ENCODE peak calls at places on chromosomes 2 and 18, in nine cellular contexts. H, C, Z, T, G, N, A, Q and K are unnamed samples.

GRCh38 chr2:88416016-88416663 is 36.4 kb downstream of the FOXI3 start:
- DNase-seq in H (no peak), C (no peak), Z (no peak), T (no peak), G (no peak), N (no peak), A (no peak), Q (no peak), K (no peak)

GRCh38 chr2:120775261-120775660 is 39.6 kb downstream of the GLI2 start:
- DNase-seq in H (no peak), C (no peak), Z (no peak), T (no peak), G (no peak), N (no peak), A (no peak), Q (no peak), K (no peak)

GRCh38 chr2:53442783-53443182 is 324.8 kb upstream of the CHAC2 start:
- DNase-seq in H (no peak), C (no peak), Z (peak), T (no peak), G (no peak), N (no peak), A (no peak), Q (no peak), K (peak)

GRCh38 chr2:31382452-31383120 is 32.0 kb downstream of the XDH start:
- DNase-seq in H (no peak), C (no peak), Z (peak), T (no peak), G (no peak), N (no peak), A (no peak), Q (no peak), K (no peak)

GRCh38 chr2:45105050-45105582 is 95.9 kb upstream of the SIX2 start:
- DNase-seq in H (no peak), C (no peak), Z (no peak), T (no peak), G (no peak), N (no peak), A (no peak), Q (no peak), K (no peak)

GRCh38 chr2:181140414-181140813 is 160.0 kb downstream of the UBE2E3 start:
- DNase-seq in H (no peak), C (no peak), Z (no peak), T (no peak), G (no peak), N (no peak), A (peak), Q (no peak), K (no peak)

GRCh38 chr2:45046786-45047185 is 37.5 kb upstream of the SIX2 start:
- DNase-seq in H (no peak), C (no peak), Z (no peak), T (no peak), G (no peak), N (no peak), A (no peak), Q (no peak), K (no peak)

GRCh38 chr18:69397096-69397495 is 3.6 kb upstream of the DOK6 start:
- DNase-seq in H (no peak), C (no peak), Z (no peak), T (no peak), G (no peak), N (no peak), A (no peak), Q (no peak), K (no peak)

GRCh38 chr2:109266511-109266910 is 137.5 kb downstream of the SH3RF3 start:
- DNase-seq in H (no peak), C (no peak), Z (no peak), T (no peak), G (no peak), N (no peak), A (no peak), Q (no peak), K (no peak)

GRCh38 chr2:209512951-209513350 is 89.1 kb downstream of the MAP2 start:
- DNase-seq in H (no peak), C (no peak), Z (no peak), T (no peak), G (no peak), N (no peak), A (no peak), Q (no peak), K (no peak)

GRCh38 chr2:207869784-207870778 is 100.4 kb upstream of the FZD5 start:
- DNase-seq in H (peak), C (no peak), Z (peak), T (peak), G (peak), N (no peak), A (no peak), Q (no peak), K (peak)

GRCh38 chr2:138514173-138514572 is 12.6 kb downstream of the SPOPL start:
- DNase-seq in H (no peak), C (no peak), Z (no peak), T (no peak), G (no peak), N (no peak), A (no peak), Q (no peak), K (no peak)

GRCh38 chr2:237118025-237118424 is 32.3 kb downstream of the COPS8 start:
- DNase-seq in H (no peak), C (no peak), Z (no peak), T (no peak), G (no peak), N (no peak), A (no peak), Q (no peak), K (no peak)

GRCh38 chr2:45930396-45930792 is 278.9 kb downstream of the PRKCE start:
- DNase-seq in H (no peak), C (no peak), Z (peak), T (no peak), G (peak), N (no peak), A (no peak), Q (no peak), K (no peak)

GRCh38 chr2:57720728-57721627 is 325.6 kb upstream of the VRK2 start:
- DNase-seq in H (peak), C (no peak), Z (peak), T (peak), G (peak), N (no peak), A (peak), Q (peak), K (no peak)

GRCh38 chr2:7619203-7619602 is 702.0 kb downstream of the RNF144A start:
- DNase-seq in H (no peak), C (no peak), Z (no peak), T (no peak), G (no peak), N (no peak), A (no peak), Q (no peak), K (no peak)

GRCh38 chr2:21467280-21467818 is 343.6 kb downstream of the TDRD15 start:
- DNase-seq in H (no peak), C (no peak), Z (no peak), T (no peak), G (no peak), N (no peak), A (no peak), Q (no peak), K (no peak)

GRCh38 chr18:48609820-48610815 is 71.3 kb downstream of the CTIF start:
- DNase-seq in H (no peak), C (no peak), Z (no peak), T (no peak), G (no peak), N (no peak), A (no peak), Q (no peak), K (no peak)

GRCh38 chr2:143730950-143731254 is 601.7 kb downstream of the ARHGAP15 start:
- DNase-seq in H (no peak), C (no peak), Z (no peak), T (no peak), G (no peak), N (no peak), A (no peak), Q (no peak), K (no peak)

GRCh38 chr2:189393440-189394111 is 47.7 kb upstream of the WDR75 start:
- DNase-seq in H (no peak), C (no peak), Z (peak), T (peak), G (no peak), N (no peak), A (no peak), Q (no peak), K (no peak)

GRCh38 chr2:2010266-2010665 is 266.0 kb upstream of the PXDN start:
- DNase-seq in H (no peak), C (no peak), Z (no peak), T (no peak), G (no peak), N (no peak), A (no peak), Q (no peak), K (no peak)

GRCh38 chr2:3102915-3103569 is 274.6 kb downstream of the EIPR1 start:
- DNase-seq in H (no peak), C (peak), Z (no peak), T (no peak), G (no peak), N (no peak), A (no peak), Q (no peak), K (no peak)

GRCh38 chr2:10133007-10133647 is 10.6 kb downstream of the RRM2 start:
- DNase-seq in H (no peak), C (peak), Z (no peak), T (no peak), G (no peak), N (no peak), A (no peak), Q (no peak), K (no peak)

GRCh38 chr2:42618972-42619371 is 50.5 kb downstream of the MTA3 start:
- DNase-seq in H (no peak), C (no peak), Z (peak), T (peak), G (no peak), N (no peak), A (no peak), Q (no peak), K (no peak)

GRCh38 chr2:36615214-36615613 is 17.2 kb upstream of the FEZ2 start:
- DNase-seq in H (no peak), C (no peak), Z (no peak), T (no peak), G (no peak), N (no peak), A (no peak), Q (no peak), K (no peak)

GRCh38 chr2:123738643-123739042 is 286.4 kb upstream of the CNTNAP5 start:
- DNase-seq in H (no peak), C (no peak), Z (no peak), T (no peak), G (no peak), N (no peak), A (no peak), Q (no peak), K (no peak)

GRCh38 chr2:159497256-159497655 is 119.1 kb downstream of the BAZ2B start:
- DNase-seq in H (peak), C (no peak), Z (peak), T (peak), G (peak), N (no peak), A (peak), Q (no peak), K (peak)

GRCh38 chr2:112481050-112481527 is 867 bp upstream of the TTL start:
- DNase-seq in H (peak), C (peak), Z (peak), T (peak), G (peak), N (peak), A (peak), Q (peak), K (peak)

GRCh38 chr2:219736196-219736595 is 108.8 kb downstream of the SLC4A3 start:
- DNase-seq in H (peak), C (no peak), Z (peak), T (peak), G (peak), N (no peak), A (peak), Q (no peak), K (no peak)

GRCh38 chr2:62406573-62407043 is 99.4 kb downstream of the TMEM17 start:
- DNase-seq in H (no peak), C (no peak), Z (no peak), T (no peak), G (no peak), N (peak), A (no peak), Q (no peak), K (no peak)

GRCh38 chr18:72848534-72849237 is 19.1 kb downstream of the NETO1 start:
- DNase-seq in H (no peak), C (no peak), Z (no peak), T (no peak), G (no peak), N (no peak), A (no peak), Q (no peak), K (no peak)

GRCh38 chr2:44572196-44572900 is 210.6 kb downstream of the CAMKMT start:
- DNase-seq in H (no peak), C (no peak), Z (peak), T (no peak), G (no peak), N (no peak), A (no peak), Q (no peak), K (no peak)

GRCh38 chr2:144317071-144317738 is 202.7 kb downstream of the ZEB2 start:
- DNase-seq in H (no peak), C (no peak), Z (no peak), T (no peak), G (no peak), N (no peak), A (no peak), Q (no peak), K (no peak)

GRCh38 chr2:62529758-62530157 is 23.8 kb upstream of the TMEM17 start:
- DNase-seq in H (no peak), C (no peak), Z (no peak), T (no peak), G (no peak), N (no peak), A (no peak), Q (no peak), K (no peak)

DNA sequence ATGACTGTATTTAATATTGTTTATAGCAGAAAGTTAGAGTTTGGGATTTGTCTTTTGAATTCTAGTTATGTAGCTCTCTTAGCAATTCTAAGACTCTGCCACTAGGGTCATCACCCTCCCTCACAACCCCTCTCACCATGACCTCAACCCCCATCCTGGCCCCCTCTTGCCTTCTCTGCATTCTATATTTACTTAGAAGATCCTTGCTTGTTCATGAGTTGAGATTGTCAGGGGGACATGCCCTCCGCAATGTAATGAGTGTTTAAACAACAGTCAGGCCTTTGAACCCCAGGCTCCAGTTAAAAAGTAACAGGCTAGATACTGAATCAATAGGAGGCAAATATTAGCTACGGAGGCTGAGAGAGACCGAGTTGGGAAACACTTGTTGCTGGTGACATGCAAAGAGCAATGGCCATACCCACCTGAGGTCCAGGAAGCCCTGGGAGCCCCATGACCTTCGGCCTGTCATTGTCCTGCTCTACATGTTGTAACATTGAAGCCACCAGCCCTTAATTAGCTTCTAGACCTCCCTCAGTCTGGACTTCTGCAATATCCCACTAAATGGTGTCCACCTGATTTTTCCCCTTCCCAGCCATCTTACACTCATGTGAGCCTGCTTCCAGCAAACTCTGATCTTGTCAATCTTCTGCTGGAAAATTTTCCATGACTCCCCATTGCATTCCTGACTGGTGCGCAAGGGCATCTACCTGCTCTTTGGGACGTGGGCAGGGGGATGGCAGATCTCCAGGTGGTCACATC is 221.1 kb downstream of the ALPK2 start:
- DNase-seq in H (no peak), C (peak), Z (peak), T (no peak), G (no peak), N (no peak), A (no peak), Q (no peak), K (no peak)
- TF ChIP-seq POLR2A in H (no peak), C (no peak), Z (no peak), T (no peak), G (no peak), N (no peak), A (no peak), Q (no peak), K (no peak)

DNA sequence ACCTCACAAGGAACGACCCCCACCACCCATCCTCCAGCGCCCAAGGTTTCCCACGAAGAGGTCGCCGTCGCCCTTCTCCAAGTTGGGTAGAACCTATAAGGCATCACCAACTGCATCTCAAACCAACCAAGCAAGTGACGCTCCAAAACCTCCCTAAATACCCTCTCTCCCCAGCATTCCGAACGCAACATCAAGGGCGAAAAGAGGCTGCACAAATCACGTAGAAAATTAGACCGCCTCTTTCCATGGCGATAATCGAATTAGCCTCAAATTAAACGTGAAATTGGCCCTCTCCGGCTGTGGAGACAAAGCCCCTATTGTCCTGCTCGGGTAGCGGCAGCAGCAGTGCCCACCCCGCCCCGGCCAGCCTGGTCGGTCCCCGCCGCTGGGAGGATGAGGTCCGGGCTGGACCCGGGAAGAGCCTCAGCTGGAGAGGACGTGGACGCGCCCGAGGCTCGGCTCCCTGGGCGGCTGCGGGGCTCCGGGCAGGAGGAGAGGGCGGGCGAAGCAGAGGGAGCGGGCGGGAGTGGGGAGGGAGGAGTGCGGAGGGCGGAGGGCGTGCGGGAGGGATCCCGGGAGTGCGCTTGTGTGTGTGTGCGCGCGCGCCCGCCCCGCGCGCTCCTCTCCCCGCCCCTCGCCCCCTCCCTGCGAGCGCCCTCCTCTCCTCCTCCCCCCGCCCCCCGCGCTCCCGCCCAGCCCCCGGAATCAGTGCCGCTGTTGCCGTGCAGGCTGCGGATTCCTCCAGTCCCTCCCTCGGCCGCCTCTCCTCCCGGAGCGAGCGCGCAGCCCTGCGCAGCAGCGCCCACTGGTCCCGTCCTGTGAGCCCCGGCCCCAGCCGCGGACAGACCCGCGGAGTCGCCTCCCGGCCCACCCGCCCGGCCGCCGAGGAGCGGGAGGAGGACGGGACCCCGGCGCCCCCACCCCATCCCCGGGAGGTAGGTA is at the start of gene SPTBN1:
- DNase-seq in H (peak), C (peak), Z (peak), T (peak), G (peak), N (peak), A (peak), Q (peak), K (peak)
- TF ChIP-seq POLR2A in H (peak), C (no peak), Z (peak), T (peak), G (peak), N (peak), A (peak), Q (peak), K (peak)

GRCh38 chr2:226031962-226032441 is 632.5 kb downstream of the NYAP2 start:
- DNase-seq in H (no peak), C (no peak), Z (no peak), T (no peak), G (no peak), N (no peak), A (no peak), Q (no peak), K (no peak)

GRCh38 chr2:226030369-226031077 is 631.0 kb downstream of the NYAP2 start:
- DNase-seq in H (peak), C (no peak), Z (no peak), T (no peak), G (peak), N (no peak), A (no peak), Q (no peak), K (no peak)

DNA sequence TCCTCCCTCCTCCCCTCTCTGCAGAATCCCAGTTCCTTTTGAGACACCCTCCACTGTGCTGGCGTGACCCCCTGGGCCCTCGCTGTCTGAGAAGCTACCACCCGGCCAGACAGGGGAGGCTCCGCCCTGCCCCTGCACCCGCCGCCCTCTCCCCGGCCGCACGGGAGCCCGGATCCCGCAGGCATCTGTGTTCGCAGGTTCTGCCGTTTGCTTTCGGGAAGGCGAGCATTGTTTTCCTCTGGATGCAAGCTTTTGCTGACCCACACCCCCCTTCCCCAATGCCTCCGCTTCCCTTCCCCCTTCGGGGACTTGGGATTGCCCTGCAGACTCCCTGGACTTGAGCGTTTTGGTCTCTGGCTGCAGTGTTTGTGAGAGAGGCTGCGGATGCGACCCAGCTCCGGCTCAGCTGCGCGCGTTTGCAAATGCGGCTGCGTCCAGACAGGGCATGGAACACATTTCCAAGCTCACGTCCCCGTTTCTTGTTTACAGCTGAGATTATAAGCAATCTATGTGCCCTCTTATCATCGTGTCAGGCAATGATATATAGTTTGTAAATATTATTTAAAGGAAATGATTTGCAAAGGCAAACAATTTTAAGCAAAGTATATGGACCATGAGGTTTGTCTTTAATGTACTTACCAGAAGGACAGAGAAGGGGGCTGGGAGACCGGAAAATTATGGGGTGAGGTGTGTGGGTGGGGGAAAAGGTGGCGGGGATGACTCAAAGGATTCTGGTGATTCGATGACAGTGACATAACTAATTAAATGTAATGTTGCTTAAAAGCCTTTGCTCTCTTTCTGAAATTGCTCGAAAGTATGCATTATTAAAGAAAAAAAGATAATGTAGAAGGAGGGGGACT is 631.8 kb downstream of the NYAP2 start:
- DNase-seq in H (peak), C (peak), Z (peak), T (peak), G (peak), N (peak), A (peak), Q (peak), K (peak)
- TF ChIP-seq POLR2A in H (peak), C (peak), Z (peak), T (no peak), G (no peak), N (no peak), A (peak), Q (no peak), K (no peak)

GRCh38 chr2:215388002-215388728 is 47.7 kb downstream of the FN1 start:
- DNase-seq in H (no peak), C (no peak), Z (no peak), T (no peak), G (no peak), N (no peak), A (no peak), Q (no peak), K (no peak)
- TF ChIP-seq POLR2A in H (no peak), C (no peak), Z (no peak), T (peak), G (no peak), N (no peak), A (no peak), Q (no peak), K (no peak)

DNA sequence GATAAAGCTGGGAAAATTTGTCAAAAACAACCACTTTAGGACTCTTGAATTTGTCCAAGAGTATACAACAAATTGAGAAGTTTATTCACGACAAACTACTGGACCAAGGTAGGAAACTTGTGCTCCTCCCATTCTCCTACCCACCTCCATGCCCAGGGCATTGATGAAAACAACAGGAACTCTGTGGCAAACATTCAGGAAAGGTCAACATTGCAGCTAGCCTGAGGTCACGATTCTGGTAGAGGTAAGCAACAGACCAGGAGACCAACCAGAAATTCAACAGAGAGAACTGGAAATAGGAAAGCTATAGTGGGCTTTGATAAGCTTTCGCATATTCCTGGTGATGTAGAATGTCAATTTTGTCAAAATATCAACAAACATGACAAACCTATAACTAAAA is 209.1 kb upstream of the CTAGE1 start:
- DNase-seq in H (no peak), C (no peak), Z (no peak), T (no peak), G (no peak), N (no peak), A (no peak), Q (no peak), K (no peak)
- TF ChIP-seq POLR2A in H (no peak), C (no peak), Z (no peak), T (no peak), G (no peak), N (no peak), A (no peak), Q (no peak), K (no peak)